ENCODE peak calls at places on chromosomes 1 and 21, in seven cellular contexts. T is foreskin fibroblast; E is CD8-positive, alpha-beta T cell; F is WERI-Rb-1; Y is glutamatergic neuron; J is tibial artery; H is GM23338. O is an unnamed sample.
A peak's percentile ranks its signal among the peaks of the same experiment; 100 is the strongest.

GRCh38 chr1:10824821-10825540 is 28.5 kb upstream of the CASZ1 start:
- DNase-seq in T (peak; percentile 52), E (no peak), F (no peak), Y (no peak), J (no peak), H (no peak), O (peak; percentile 14)

GRCh38 chr1:229986737-229987364 is 80.2 kb upstream of the GALNT2 start:
- DNase-seq in T (no peak), E (no peak), F (no peak), Y (no peak), J (no peak), H (no peak), O (no peak)

GRCh38 chr21:42844411-42845113 is 34.8 kb downstream of the WDR4 start:
- DNase-seq in T (no peak), E (no peak), F (peak; percentile 8), Y (no peak), J (peak; percentile 65), H (no peak), O (no peak)

GRCh38 chr1:43587594-43587993 is 56.9 kb downstream of the PTPRF start:
- DNase-seq in T (peak; percentile 83), E (no peak), F (no peak), Y (no peak), J (no peak), H (no peak), O (no peak)

GRCh38 chr21:29301703-29302102 is 3.0 kb downstream of the BACH1 start:
- DNase-seq in T (no peak), E (no peak), F (no peak), Y (no peak), J (no peak), H (no peak), O (no peak)

GRCh38 chr1:244211559-244211944 is 160.5 kb downstream of the ZBTB18 start:
- DNase-seq in T (no peak), E (no peak), F (no peak), Y (no peak), J (no peak), H (no peak), O (peak; percentile 56)

GRCh38 chr1:4724695-4725250 is 70.4 kb downstream of the AJAP1 start:
- DNase-seq in T (no peak), E (no peak), F (no peak), Y (no peak), J (no peak), H (no peak), O (no peak)

GRCh38 chr1:25893072-25893604 is 13.1 kb downstream of the STMN1 start:
- DNase-seq in T (no peak), E (no peak), F (no peak), Y (no peak), J (no peak), H (no peak), O (peak; percentile 40)

GRCh38 chr1:109764561-109765482 is 1.1 kb upstream of the EPS8L3 start:
- DNase-seq in T (no peak), E (no peak), F (peak; percentile 6), Y (peak; percentile 3), J (peak; percentile 48), H (no peak), O (no peak)

GRCh38 chr1:3641816-3642215 is 8.1 kb downstream of the WRAP73 start:
- DNase-seq in T (no peak), E (no peak), F (no peak), Y (no peak), J (no peak), H (no peak), O (no peak)

GRCh38 chr1:26786437-26787380 is 1.0 kb upstream of the PIGV start:
- DNase-seq in T (peak; percentile 89), E (peak; percentile 24), F (peak; percentile 85), Y (peak; percentile 58), J (peak; percentile 90), H (peak; percentile 69), O (peak; percentile 89)

GRCh38 chr1:45876000-45876399 is 72.6 kb downstream of the MAST2 start:
- DNase-seq in T (no peak), E (no peak), F (no peak), Y (no peak), J (no peak), H (no peak), O (no peak)

GRCh38 chr21:37871121-37871862 is 45.0 kb downstream of the KCNJ6 start:
- DNase-seq in T (peak; percentile 89), E (no peak), F (no peak), Y (no peak), J (no peak), H (no peak), O (peak; percentile 83)

GRCh38 chr21:17451364-17451869 is 61.4 kb upstream of the CXADR start:
- DNase-seq in T (peak; percentile 76), E (no peak), F (no peak), Y (no peak), J (no peak), H (no peak), O (peak; percentile 80)

GRCh38 chr1:21607549-21608529 is 61.3 kb downstream of the RAP1GAP start:
- DNase-seq in T (peak; percentile 33), E (peak; percentile 10), F (peak; percentile 64), Y (peak; percentile 90), J (no peak), H (peak; percentile 100), O (peak; percentile 87)

GRCh38 chr21:42981862-42982261 is 7.5 kb downstream of the PKNOX1 start:
- DNase-seq in T (no peak), E (no peak), F (no peak), Y (no peak), J (no peak), H (no peak), O (no peak)

GRCh38 chr1:22488319-22488718 is 36.7 kb downstream of the ZBTB40 start:
- DNase-seq in T (peak; percentile 20), E (no peak), F (peak; percentile 15), Y (no peak), J (no peak), H (no peak), O (peak; percentile 34)

GRCh38 chr1:26335774-26336476 is 18.0 kb downstream of the CRYBG2 start:
- DNase-seq in T (no peak), E (no peak), F (peak; percentile 50), Y (no peak), J (no peak), H (peak; percentile 59), O (no peak)

GRCh38 chr1:233245191-233245765 is 50.2 kb downstream of the PCNX2 start:
- DNase-seq in T (no peak), E (no peak), F (no peak), Y (no peak), J (no peak), H (no peak), O (no peak)

GRCh38 chr1:61100578-61100977 is 18.2 kb downstream of the NFIA start:
- DNase-seq in T (no peak), E (no peak), F (no peak), Y (no peak), J (no peak), H (no peak), O (no peak)

GRCh38 chr1:150009604-150010387 is 730 bp downstream of the OTUD7B start:
- DNase-seq in T (peak; percentile 80), E (peak; percentile 29), F (peak; percentile 56), Y (no peak), J (peak; percentile 74), H (peak; percentile 66), O (peak; percentile 83)

GRCh38 chr1:31418626-31419025 is 5.6 kb downstream of the SERINC2 start:
- DNase-seq in T (no peak), E (no peak), F (no peak), Y (no peak), J (no peak), H (no peak), O (no peak)

GRCh38 chr1:31420716-31421115 is 7.7 kb downstream of the SERINC2 start:
- DNase-seq in T (no peak), E (no peak), F (no peak), Y (no peak), J (no peak), H (no peak), O (no peak)

GRCh38 chr1:31422505-31423319 is 9.7 kb downstream of the SERINC2 start:
- DNase-seq in T (peak; percentile 81), E (peak; percentile 73), F (peak; percentile 73), Y (peak; percentile 84), J (peak; percentile 73), H (peak; percentile 83), O (peak; percentile 81)

GRCh38 chr1:31423418-31423947 is 10.5 kb downstream of the SERINC2 start:
- DNase-seq in T (no peak), E (no peak), F (no peak), Y (no peak), J (no peak), H (no peak), O (no peak)

DNA sequence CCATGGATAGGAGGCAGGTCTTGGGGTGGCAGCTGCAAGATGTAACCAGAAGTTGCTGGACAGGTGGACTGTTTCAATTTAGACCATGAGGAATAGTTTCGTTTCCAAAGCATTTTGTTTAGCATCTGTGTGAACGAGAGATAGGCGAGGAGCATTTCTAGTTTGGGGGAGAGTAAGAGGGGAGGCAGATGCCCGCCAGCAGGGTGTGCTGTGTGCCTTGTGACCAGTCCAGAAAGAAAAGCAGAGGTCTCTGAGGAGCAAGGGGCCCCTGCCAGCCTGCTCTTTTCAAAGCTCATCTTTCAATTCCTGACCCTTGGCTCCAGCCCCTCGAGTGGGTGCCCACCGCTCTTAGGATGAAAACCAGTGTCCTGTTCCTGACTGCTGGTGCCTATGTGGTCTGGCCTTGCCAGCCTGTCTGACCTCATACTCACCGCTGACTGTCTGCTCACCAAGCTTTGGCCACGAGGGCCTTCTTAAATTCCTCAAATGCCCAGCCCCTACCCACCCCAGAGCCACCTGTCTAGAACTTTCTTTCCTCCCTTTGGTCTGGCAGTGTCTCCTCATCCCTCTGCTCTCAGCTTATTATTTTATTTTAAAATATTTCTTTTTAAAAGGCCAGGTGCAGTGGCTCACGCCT is 8.5 kb downstream of the SERINC2 start:
- DNase-seq in T (no peak), E (no peak), F (peak; percentile 53), Y (peak; percentile 56), J (no peak), H (peak; percentile 81), O (peak; percentile 41)
- TF ChIP-seq CTCF in T (peak; percentile 61), E (no peak), F (peak; percentile 72), Y (peak; percentile 39), J (no peak), H (peak; percentile 73), O (peak; percentile 69)

DNA sequence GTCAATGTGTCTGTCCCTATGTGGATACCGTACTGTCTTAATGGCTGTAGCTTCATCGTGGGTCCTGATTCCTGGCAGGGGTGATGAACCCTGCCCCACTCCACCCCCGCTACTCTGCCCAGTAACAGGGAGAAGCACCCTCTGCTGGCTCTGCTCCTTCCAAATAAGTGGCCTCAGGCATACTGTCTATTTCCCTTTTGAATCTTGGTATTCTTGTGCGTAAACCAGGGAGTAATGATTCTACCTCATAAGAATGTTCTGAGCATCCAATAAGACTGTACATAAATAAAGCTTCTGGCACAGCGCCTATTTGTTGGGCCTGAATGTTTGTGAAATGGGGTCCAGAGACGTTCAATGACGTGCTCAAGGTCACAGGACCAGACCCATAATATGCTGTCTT is 35.2 kb upstream of the CTPS1 start:
- DNase-seq in T (peak; percentile 86), E (no peak), F (no peak), Y (no peak), J (peak; percentile 73), H (peak; percentile 28), O (peak; percentile 99)
- TF ChIP-seq CTCF in T (no peak), E (no peak), F (no peak), Y (no peak), J (no peak), H (peak; percentile 31), O (peak; percentile 55)

GRCh38 chr1:99648107-99648506 is 2.2 kb downstream of the PALMD start:
- DNase-seq in T (no peak), E (no peak), F (peak; percentile 19), Y (no peak), J (no peak), H (no peak), O (no peak)
- TF ChIP-seq CTCF in T (no peak), E (no peak), F (peak; percentile 63), Y (peak; percentile 9), J (no peak), H (peak; percentile 39), O (peak; percentile 42)

GRCh38 chr1:163535807-163536206 is 214.1 kb downstream of the NUF2 start:
- DNase-seq in T (peak; percentile 35), E (no peak), F (no peak), Y (no peak), J (no peak), H (peak; percentile 59), O (peak; percentile 61)
- TF ChIP-seq CTCF in T (peak; percentile 43), E (no peak), F (peak; percentile 51), Y (peak; percentile 31), J (no peak), H (peak; percentile 69), O (peak; percentile 40)